ENCODE peak calls at places on chromosomes 16 and 17, in four cellular contexts. M is GM06990; V is stimulated activated CD4-positive, alpha-beta T cell treated with anti-CD3 and anti-CD28 coated beads, Interleukin-4, amount 100 ng/mL, for 48 hours; O is HEK293T. L is an unnamed sample.
A peak's percentile ranks its signal among the peaks of the same experiment; 100 is the strongest.

GRCh38 chr16:1770328-1771071 is 843 bp downstream of the NME3 start:
- DNase-seq in M (peak; percentile 67), V (peak; percentile 38), O (peak; percentile 36), L (peak; percentile 73)

GRCh38 chr17:64938925-64939474 is 19.7 kb upstream of the LRRC37A3 start:
- DNase-seq in M (peak; percentile 37), V (peak; percentile 45), O (peak; percentile 68), L (peak; percentile 67)

GRCh38 chr17:34665150-34665802 is 85.9 kb downstream of the TMEM132E start:
- DNase-seq in M (no peak), V (no peak), O (no peak), L (no peak)

GRCh38 chr17:40832840-40833239 is 10.4 kb upstream of the KRT10 start:
- DNase-seq in M (no peak), V (no peak), O (no peak), L (no peak)

GRCh38 chr16:12361016-12361415 is 384.5 kb downstream of the SNX29 start:
- DNase-seq in M (no peak), V (no peak), O (no peak), L (no peak)

GRCh38 chr16:31114468-31114867 is 3.0 kb upstream of the KAT8 start:
- DNase-seq in M (no peak), V (no peak), O (no peak), L (no peak)

GRCh38 chr16:66918803-66919568 is at the start of gene CDH16:
- DNase-seq in M (no peak), V (no peak), O (no peak), L (no peak)

GRCh38 chr17:62800580-62800979 is 7.5 kb downstream of the MARCHF10 start:
- DNase-seq in M (no peak), V (no peak), O (no peak), L (no peak)

GRCh38 chr17:9932481-9932880 is 27.4 kb upstream of the RCVRN start:
- DNase-seq in M (no peak), V (no peak), O (no peak), L (no peak)

GRCh38 chr17:79311373-79311772 is 236.7 kb downstream of the ENGASE start:
- DNase-seq in M (no peak), V (no peak), O (no peak), L (no peak)

GRCh38 chr16:28902909-28903308 is 22.1 kb downstream of the RABEP2 start:
- DNase-seq in M (no peak), V (no peak), O (no peak), L (no peak)

GRCh38 chr17:61556224-61557188 is 34.5 kb downstream of the NACA2 start:
- DNase-seq in M (no peak), V (no peak), O (no peak), L (no peak)

GRCh38 chr17:55726440-55726839 is 3.8 kb upstream of the TMEM100 start:
- DNase-seq in M (no peak), V (no peak), O (no peak), L (peak; percentile 55)

GRCh38 chr17:14818469-14818868 is 446.7 kb downstream of the PMP22 start:
- DNase-seq in M (no peak), V (no peak), O (no peak), L (no peak)

GRCh38 chr16:30669026-30670000 is 11.1 kb downstream of the FBRS start:
- DNase-seq in M (no peak), V (no peak), O (no peak), L (no peak)

GRCh38 chr16:30458561-30459394 is 13.1 kb upstream of the SEPHS2 start:
- DNase-seq in M (peak; percentile 90), V (peak; percentile 86), O (no peak), L (peak; percentile 54)

GRCh38 chr17:50517504-50518264 is 9.4 kb downstream of the MYCBPAP start:
- DNase-seq in M (no peak), V (no peak), O (no peak), L (no peak)

GRCh38 chr16:56825821-56826220 is 39.2 kb upstream of the SLC12A3 start:
- DNase-seq in M (no peak), V (no peak), O (no peak), L (no peak)

GRCh38 chr16:30821891-30822290 is 34.9 kb upstream of the ZNF629 start:
- DNase-seq in M (no peak), V (no peak), O (no peak), L (no peak)

GRCh38 chr17:57260325-57261083 is 4.2 kb downstream of the MSI2 start:
- DNase-seq in M (no peak), V (no peak), O (no peak), L (no peak)

GRCh38 chr16:23134274-23134673 is 15.0 kb downstream of the USP31 start:
- DNase-seq in M (no peak), V (no peak), O (no peak), L (no peak)

GRCh38 chr17:27209316-27209715 is 84.6 kb upstream of the WSB1 start:
- DNase-seq in M (no peak), V (no peak), O (no peak), L (no peak)

GRCh38 chr17:45579529-45580495 is 89.3 kb upstream of the PLEKHM1 start:
- DNase-seq in M (no peak), V (no peak), O (peak; percentile 20), L (no peak)

GRCh38 chr16:75260856-75261589 is 9.6 kb upstream of the BCAR1 start:
- DNase-seq in M (no peak), V (no peak), O (no peak), L (no peak)

GRCh38 chr17:79171152-79171551 is 96.5 kb downstream of the ENGASE start:
- DNase-seq in M (no peak), V (no peak), O (no peak), L (no peak)

GRCh38 chr16:85573696-85574641 is 39.2 kb upstream of the GSE1 start:
- DNase-seq in M (no peak), V (no peak), O (peak; percentile 49), L (peak; percentile 68)

GRCh38 chr17:77419547-77420475 is 279.0 kb downstream of the SEC14L1 start:
- DNase-seq in M (no peak), V (no peak), O (peak; percentile 59), L (no peak)

GRCh38 chr16:19196871-19197270 is 28.8 kb downstream of the SYT17 start:
- DNase-seq in M (no peak), V (no peak), O (no peak), L (no peak)

GRCh38 chr17:39653662-39654331 is 11.4 kb upstream of the TCAP start:
- DNase-seq in M (no peak), V (peak; percentile 79), O (peak; percentile 76), L (peak; percentile 84)

GRCh38 chr16:66605177-66605999 is 884 bp downstream of the CMTM3 start:
- DNase-seq in M (peak; percentile 40), V (peak; percentile 38), O (peak; percentile 47), L (peak; percentile 82)